ENCODE peak calls at places on chromosomes 13 and 19, in eight cellular contexts. One of them, this sample, is unnamed.

GRCh38 chr19:347946-348861 is 3.6 kb upstream of the MIER2 start:
- DNase-seq in HFF-Myc: no peak
- DNase-seq in Kasumi-1: no peak
- DNase-seq in EH: no peak
- DNase-seq in NCI-H146: peak; percentile 6
- DNase-seq in germinal center: no peak
- DNase-seq in stimulated activated CD8-positive, alpha-beta memory T cell treated with anti-CD3 and anti-CD28 coated beads, Interleukin-4, amount 100 ng/mL, for 24 hours: no peak
- DNase-seq in activated naive CD4-positive, alpha-beta T cell: no peak
- DNase-seq in this sample: peak; percentile 81

GRCh38 chr13:110150384-110151091 is 156.4 kb downstream of the COL4A1 start:
- DNase-seq in stimulated activated CD8-positive, alpha-beta memory T cell treated with anti-CD3 and anti-CD28 coated beads, Interleukin-4, amount 100 ng/mL, for 24 hours: no peak
- DNase-seq in Kasumi-1: no peak
- DNase-seq in activated naive CD4-positive, alpha-beta T cell: no peak
- DNase-seq in germinal center: no peak
- DNase-seq in HFF-Myc: no peak
- DNase-seq in EH: peak; percentile 67
- DNase-seq in NCI-H146: no peak
- DNase-seq in this sample: no peak

GRCh38 chr19:15452111-15453047 is 2.6 kb upstream of the WIZ start:
- DNase-seq in Kasumi-1: no peak
- DNase-seq in EH: peak; percentile 85
- DNase-seq in NCI-H146: peak; percentile 77
- DNase-seq in HFF-Myc: no peak
- DNase-seq in activated naive CD4-positive, alpha-beta T cell: no peak
- DNase-seq in stimulated activated CD8-positive, alpha-beta memory T cell treated with anti-CD3 and anti-CD28 coated beads, Interleukin-4, amount 100 ng/mL, for 24 hours: no peak
- DNase-seq in germinal center: no peak
- DNase-seq in this sample: peak; percentile 73

GRCh38 chr13:45315520-45316167 is 25.3 kb downstream of the TPT1 start:
- DNase-seq in Kasumi-1: no peak
- DNase-seq in germinal center: no peak
- DNase-seq in NCI-H146: no peak
- DNase-seq in activated naive CD4-positive, alpha-beta T cell: no peak
- DNase-seq in stimulated activated CD8-positive, alpha-beta memory T cell treated with anti-CD3 and anti-CD28 coated beads, Interleukin-4, amount 100 ng/mL, for 24 hours: no peak
- DNase-seq in EH: no peak
- DNase-seq in HFF-Myc: no peak
- DNase-seq in this sample: no peak

GRCh38 chr19:18473003-18473705 is 35.2 kb upstream of the ISYNA1 start:
- DNase-seq in activated naive CD4-positive, alpha-beta T cell: no peak
- DNase-seq in HFF-Myc: no peak
- DNase-seq in NCI-H146: peak; percentile 15
- DNase-seq in stimulated activated CD8-positive, alpha-beta memory T cell treated with anti-CD3 and anti-CD28 coated beads, Interleukin-4, amount 100 ng/mL, for 24 hours: no peak
- DNase-seq in Kasumi-1: no peak
- DNase-seq in germinal center: no peak
- DNase-seq in EH: no peak
- DNase-seq in this sample: no peak

GRCh38 chr13:89965252-89965651 is 1382.2 kb upstream of the MIR17HG start:
- DNase-seq in activated naive CD4-positive, alpha-beta T cell: no peak
- DNase-seq in stimulated activated CD8-positive, alpha-beta memory T cell treated with anti-CD3 and anti-CD28 coated beads, Interleukin-4, amount 100 ng/mL, for 24 hours: no peak
- DNase-seq in HFF-Myc: no peak
- DNase-seq in NCI-H146: no peak
- DNase-seq in Kasumi-1: no peak
- DNase-seq in EH: no peak
- DNase-seq in germinal center: no peak
- DNase-seq in this sample: no peak

GRCh38 chr13:65677906-65678305 is 1552.2 kb downstream of the PCDH9 start:
- DNase-seq in activated naive CD4-positive, alpha-beta T cell: no peak
- DNase-seq in HFF-Myc: no peak
- DNase-seq in germinal center: no peak
- DNase-seq in EH: peak; percentile 44
- DNase-seq in NCI-H146: no peak
- DNase-seq in Kasumi-1: no peak
- DNase-seq in stimulated activated CD8-positive, alpha-beta memory T cell treated with anti-CD3 and anti-CD28 coated beads, Interleukin-4, amount 100 ng/mL, for 24 hours: no peak
- DNase-seq in this sample: no peak

GRCh38 chr13:61277088-61277487 is 138.6 kb downstream of the PCDH20 start:
- DNase-seq in stimulated activated CD8-positive, alpha-beta memory T cell treated with anti-CD3 and anti-CD28 coated beads, Interleukin-4, amount 100 ng/mL, for 24 hours: no peak
- DNase-seq in germinal center: no peak
- DNase-seq in NCI-H146: no peak
- DNase-seq in Kasumi-1: no peak
- DNase-seq in EH: no peak
- DNase-seq in HFF-Myc: no peak
- DNase-seq in activated naive CD4-positive, alpha-beta T cell: no peak
- DNase-seq in this sample: no peak

GRCh38 chr13:110309661-110310524 is 2.8 kb downstream of the COL4A2 start:
- DNase-seq in HFF-Myc: no peak
- DNase-seq in stimulated activated CD8-positive, alpha-beta memory T cell treated with anti-CD3 and anti-CD28 coated beads, Interleukin-4, amount 100 ng/mL, for 24 hours: no peak
- DNase-seq in activated naive CD4-positive, alpha-beta T cell: no peak
- DNase-seq in EH: no peak
- DNase-seq in NCI-H146: no peak
- DNase-seq in germinal center: no peak
- DNase-seq in Kasumi-1: no peak
- DNase-seq in this sample: no peak

GRCh38 chr13:47896111-47896510 is 105.0 kb downstream of the SUCLA2 start:
- DNase-seq in germinal center: no peak
- DNase-seq in HFF-Myc: no peak
- DNase-seq in Kasumi-1: no peak
- DNase-seq in stimulated activated CD8-positive, alpha-beta memory T cell treated with anti-CD3 and anti-CD28 coated beads, Interleukin-4, amount 100 ng/mL, for 24 hours: no peak
- DNase-seq in EH: no peak
- DNase-seq in NCI-H146: no peak
- DNase-seq in activated naive CD4-positive, alpha-beta T cell: no peak
- DNase-seq in this sample: no peak

GRCh38 chr19:19146000-19146608 is 7.8 kb upstream of the TMEM161A start:
- DNase-seq in EH: peak; percentile 65
- DNase-seq in HFF-Myc: peak; percentile 17
- DNase-seq in Kasumi-1: peak; percentile 26
- DNase-seq in germinal center: peak; percentile 72
- DNase-seq in NCI-H146: peak; percentile 69
- DNase-seq in stimulated activated CD8-positive, alpha-beta memory T cell treated with anti-CD3 and anti-CD28 coated beads, Interleukin-4, amount 100 ng/mL, for 24 hours: peak; percentile 79
- DNase-seq in activated naive CD4-positive, alpha-beta T cell: peak; percentile 80
- DNase-seq in this sample: no peak

GRCh38 chr13:26616126-26616525 is 58.6 kb downstream of the WASF3 start:
- DNase-seq in stimulated activated CD8-positive, alpha-beta memory T cell treated with anti-CD3 and anti-CD28 coated beads, Interleukin-4, amount 100 ng/mL, for 24 hours: no peak
- DNase-seq in EH: peak; percentile 75
- DNase-seq in Kasumi-1: no peak
- DNase-seq in germinal center: no peak
- DNase-seq in HFF-Myc: no peak
- DNase-seq in NCI-H146: no peak
- DNase-seq in activated naive CD4-positive, alpha-beta T cell: no peak
- DNase-seq in this sample: no peak

GRCh38 chr19:14758816-14759215 is 19.5 kb downstream of the ADGRE2 start:
- DNase-seq in EH: no peak
- DNase-seq in HFF-Myc: no peak
- DNase-seq in activated naive CD4-positive, alpha-beta T cell: no peak
- DNase-seq in NCI-H146: peak; percentile 94
- DNase-seq in Kasumi-1: no peak
- DNase-seq in germinal center: no peak
- DNase-seq in stimulated activated CD8-positive, alpha-beta memory T cell treated with anti-CD3 and anti-CD28 coated beads, Interleukin-4, amount 100 ng/mL, for 24 hours: no peak
- DNase-seq in this sample: no peak

GRCh38 chr19:17127671-17128070 is 52.1 kb downstream of the MYO9B start:
- DNase-seq in germinal center: no peak
- DNase-seq in NCI-H146: no peak
- DNase-seq in HFF-Myc: no peak
- DNase-seq in Kasumi-1: no peak
- DNase-seq in EH: no peak
- DNase-seq in stimulated activated CD8-positive, alpha-beta memory T cell treated with anti-CD3 and anti-CD28 coated beads, Interleukin-4, amount 100 ng/mL, for 24 hours: no peak
- DNase-seq in activated naive CD4-positive, alpha-beta T cell: no peak
- DNase-seq in this sample: no peak

GRCh38 chr19:1396019-1396767 is 5.1 kb downstream of the GAMT start:
- DNase-seq in Kasumi-1: peak; percentile 54
- DNase-seq in NCI-H146: no peak
- DNase-seq in HFF-Myc: no peak
- DNase-seq in germinal center: no peak
- DNase-seq in stimulated activated CD8-positive, alpha-beta memory T cell treated with anti-CD3 and anti-CD28 coated beads, Interleukin-4, amount 100 ng/mL, for 24 hours: no peak
- DNase-seq in activated naive CD4-positive, alpha-beta T cell: no peak
- DNase-seq in EH: no peak
- DNase-seq in this sample: no peak

GRCh38 chr19:6138066-6138465 is 2.6 kb downstream of the ACSBG2 start:
- DNase-seq in HFF-Myc: no peak
- DNase-seq in stimulated activated CD8-positive, alpha-beta memory T cell treated with anti-CD3 and anti-CD28 coated beads, Interleukin-4, amount 100 ng/mL, for 24 hours: no peak
- DNase-seq in germinal center: no peak
- DNase-seq in activated naive CD4-positive, alpha-beta T cell: no peak
- DNase-seq in NCI-H146: no peak
- DNase-seq in Kasumi-1: no peak
- DNase-seq in EH: peak; percentile 35
- DNase-seq in this sample: no peak

GRCh38 chr19:4445963-4446668 is 11.5 kb downstream of the UBXN6 start:
- DNase-seq in stimulated activated CD8-positive, alpha-beta memory T cell treated with anti-CD3 and anti-CD28 coated beads, Interleukin-4, amount 100 ng/mL, for 24 hours: no peak
- DNase-seq in NCI-H146: no peak
- DNase-seq in EH: no peak
- DNase-seq in Kasumi-1: no peak
- DNase-seq in activated naive CD4-positive, alpha-beta T cell: no peak
- DNase-seq in germinal center: no peak
- DNase-seq in HFF-Myc: no peak
- DNase-seq in this sample: no peak

GRCh38 chr13:76516013-76516412 is 370.2 kb downstream of the KCTD12 start:
- DNase-seq in EH: peak; percentile 74
- DNase-seq in stimulated activated CD8-positive, alpha-beta memory T cell treated with anti-CD3 and anti-CD28 coated beads, Interleukin-4, amount 100 ng/mL, for 24 hours: no peak
- DNase-seq in NCI-H146: no peak
- DNase-seq in Kasumi-1: no peak
- DNase-seq in activated naive CD4-positive, alpha-beta T cell: no peak
- DNase-seq in germinal center: no peak
- DNase-seq in HFF-Myc: peak; percentile 69
- DNase-seq in this sample: no peak

GRCh38 chr19:52941941-52942370 is 18.7 kb upstream of the ZNF888 start:
- DNase-seq in NCI-H146: peak; percentile 45
- DNase-seq in germinal center: peak; percentile 5
- DNase-seq in activated naive CD4-positive, alpha-beta T cell: no peak
- DNase-seq in stimulated activated CD8-positive, alpha-beta memory T cell treated with anti-CD3 and anti-CD28 coated beads, Interleukin-4, amount 100 ng/mL, for 24 hours: no peak
- DNase-seq in EH: peak; percentile 43
- DNase-seq in Kasumi-1: no peak
- DNase-seq in HFF-Myc: no peak
- DNase-seq in this sample: no peak

GRCh38 chr13:53873558-53873957 is 844.9 kb downstream of the OLFM4 start:
- DNase-seq in activated naive CD4-positive, alpha-beta T cell: no peak
- DNase-seq in HFF-Myc: no peak
- DNase-seq in germinal center: peak; percentile 3
- DNase-seq in stimulated activated CD8-positive, alpha-beta memory T cell treated with anti-CD3 and anti-CD28 coated beads, Interleukin-4, amount 100 ng/mL, for 24 hours: no peak
- DNase-seq in Kasumi-1: no peak
- DNase-seq in NCI-H146: peak; percentile 99
- DNase-seq in EH: no peak
- DNase-seq in this sample: no peak

GRCh38 chr19:53873451-53874383 is 6.0 kb downstream of the MYADM start:
- DNase-seq in Kasumi-1: no peak
- DNase-seq in activated naive CD4-positive, alpha-beta T cell: no peak
- DNase-seq in NCI-H146: no peak
- DNase-seq in stimulated activated CD8-positive, alpha-beta memory T cell treated with anti-CD3 and anti-CD28 coated beads, Interleukin-4, amount 100 ng/mL, for 24 hours: no peak
- DNase-seq in HFF-Myc: no peak
- DNase-seq in germinal center: no peak
- DNase-seq in EH: no peak
- DNase-seq in this sample: no peak

GRCh38 chr19:53076984-53077383 is 26.2 kb downstream of the ZNF160 start:
- DNase-seq in germinal center: no peak
- DNase-seq in activated naive CD4-positive, alpha-beta T cell: no peak
- DNase-seq in stimulated activated CD8-positive, alpha-beta memory T cell treated with anti-CD3 and anti-CD28 coated beads, Interleukin-4, amount 100 ng/mL, for 24 hours: no peak
- DNase-seq in NCI-H146: peak; percentile 49
- DNase-seq in Kasumi-1: no peak
- DNase-seq in HFF-Myc: no peak
- DNase-seq in EH: no peak
- DNase-seq in this sample: peak; percentile 20

GRCh38 chr13:33392794-33393371 is 107.3 kb upstream of the STARD13 start:
- DNase-seq in NCI-H146: no peak
- DNase-seq in activated naive CD4-positive, alpha-beta T cell: no peak
- DNase-seq in HFF-Myc: no peak
- DNase-seq in EH: no peak
- DNase-seq in germinal center: no peak
- DNase-seq in Kasumi-1: no peak
- DNase-seq in stimulated activated CD8-positive, alpha-beta memory T cell treated with anti-CD3 and anti-CD28 coated beads, Interleukin-4, amount 100 ng/mL, for 24 hours: no peak
- DNase-seq in this sample: no peak

GRCh38 chr19:18612051-18612771 is 459 bp upstream of the TMEM59L start:
- DNase-seq in stimulated activated CD8-positive, alpha-beta memory T cell treated with anti-CD3 and anti-CD28 coated beads, Interleukin-4, amount 100 ng/mL, for 24 hours: no peak
- DNase-seq in germinal center: no peak
- DNase-seq in Kasumi-1: no peak
- DNase-seq in NCI-H146: no peak
- DNase-seq in activated naive CD4-positive, alpha-beta T cell: no peak
- DNase-seq in HFF-Myc: no peak
- DNase-seq in EH: no peak
- DNase-seq in this sample: no peak

GRCh38 chr19:2274185-2274711 is 7.7 kb downstream of the PEAK3 start:
- DNase-seq in activated naive CD4-positive, alpha-beta T cell: no peak
- DNase-seq in stimulated activated CD8-positive, alpha-beta memory T cell treated with anti-CD3 and anti-CD28 coated beads, Interleukin-4, amount 100 ng/mL, for 24 hours: no peak
- DNase-seq in NCI-H146: no peak
- DNase-seq in EH: peak; percentile 37
- DNase-seq in germinal center: no peak
- DNase-seq in Kasumi-1: no peak
- DNase-seq in HFF-Myc: no peak
- DNase-seq in this sample: no peak

GRCh38 chr13:71864981-71865857 is 1.8 kb downstream of the DACH1 start:
- DNase-seq in EH: no peak
- DNase-seq in stimulated activated CD8-positive, alpha-beta memory T cell treated with anti-CD3 and anti-CD28 coated beads, Interleukin-4, amount 100 ng/mL, for 24 hours: no peak
- DNase-seq in NCI-H146: peak; percentile 80
- DNase-seq in activated naive CD4-positive, alpha-beta T cell: no peak
- DNase-seq in germinal center: no peak
- DNase-seq in HFF-Myc: no peak
- DNase-seq in Kasumi-1: peak; percentile 53
- DNase-seq in this sample: no peak

GRCh38 chr19:6800991-6801396 is 28.5 kb downstream of the VAV1 start:
- DNase-seq in activated naive CD4-positive, alpha-beta T cell: no peak
- DNase-seq in EH: peak; percentile 33
- DNase-seq in NCI-H146: no peak
- DNase-seq in Kasumi-1: no peak
- DNase-seq in stimulated activated CD8-positive, alpha-beta memory T cell treated with anti-CD3 and anti-CD28 coated beads, Interleukin-4, amount 100 ng/mL, for 24 hours: no peak
- DNase-seq in HFF-Myc: no peak
- DNase-seq in germinal center: peak; percentile 19
- DNase-seq in this sample: no peak

This sample was measured in pulmonary artery endothelial cell.